ENCODE peak calls at places on chromosomes 5 and 9, in seven cellular contexts. H is NCI-H524; A is T-cell; N is activated T-cell treated with anti-CD3 and anti-CD28 coated beads, Interleukin-2, amount 50 U/mL, for 4 hours; S is Caco-2; V is C1 segment of cervical spinal cord; I is NCI-H2081. C is an unnamed sample.
A peak's percentile ranks its signal among the peaks of the same experiment; 100 is the strongest.

GRCh38 chr9:3648266-3648665 is 122.5 kb upstream of the RFX3 start:
- DNase-seq in H (no peak), A (no peak), N (no peak), S (peak; percentile 9), V (no peak), I (no peak), C (no peak)

GRCh38 chr9:92739346-92740014 is 25.2 kb downstream of the BICD2 start:
- DNase-seq in H (no peak), A (no peak), N (no peak), S (no peak), V (no peak), I (no peak), C (peak; percentile 76)

GRCh38 chr5:137572042-137572695 is 73.0 kb upstream of the SPOCK1 start:
- DNase-seq in H (no peak), A (no peak), N (no peak), S (no peak), V (no peak), I (no peak), C (no peak)

GRCh38 chr5:38615042-38615441 is 58.6 kb upstream of the LIFR start:
- DNase-seq in H (no peak), A (no peak), N (no peak), S (no peak), V (no peak), I (no peak), C (no peak)

GRCh38 chr9:125509476-125509875 is 197.5 kb downstream of the MAPKAP1 start:
- DNase-seq in H (peak; percentile 94), A (no peak), N (no peak), S (no peak), V (no peak), I (no peak), C (no peak)

GRCh38 chr9:127682351-127683136 is 24.2 kb upstream of the CFAP157 start:
- DNase-seq in H (no peak), A (no peak), N (no peak), S (no peak), V (no peak), I (no peak), C (no peak)

GRCh38 chr9:121837113-121838010 is 185.9 kb downstream of the DAB2IP start:
- DNase-seq in H (peak; percentile 81), A (no peak), N (no peak), S (no peak), V (no peak), I (no peak), C (no peak)

GRCh38 chr5:131671994-131672655 is 37.1 kb upstream of the RAPGEF6 start:
- DNase-seq in H (no peak), A (no peak), N (no peak), S (no peak), V (peak; percentile 26), I (no peak), C (peak; percentile 49)

GRCh38 chr5:60687927-60688720 is 11.8 kb downstream of the DEPDC1B start:
- DNase-seq in H (peak; percentile 29), A (no peak), N (no peak), S (peak; percentile 65), V (no peak), I (no peak), C (no peak)

GRCh38 chr5:180070726-180071417 is 687 bp downstream of the RNF130 start:
- DNase-seq in H (peak; percentile 34), A (no peak), N (no peak), S (no peak), V (peak; percentile 67), I (no peak), C (peak; percentile 91)

GRCh38 chr9:87872079-87872624 is 10.5 kb upstream of the SPATA31E1 start:
- DNase-seq in H (peak; percentile 65), A (no peak), N (no peak), S (no peak), V (no peak), I (no peak), C (no peak)

GRCh38 chr9:631596-631995 is 209.9 kb upstream of the DMRT1 start:
- DNase-seq in H (no peak), A (no peak), N (no peak), S (no peak), V (no peak), I (no peak), C (no peak)

GRCh38 chr9:35552376-35552775 is 52.7 kb upstream of the TESK1 start:
- DNase-seq in H (no peak), A (no peak), N (no peak), S (no peak), V (no peak), I (no peak), C (no peak)

GRCh38 chr9:71648453-71648852 is 119.9 kb downstream of the CEMIP2 start:
- DNase-seq in H (no peak), A (no peak), N (no peak), S (no peak), V (no peak), I (no peak), C (no peak)

GRCh38 chr9:96376926-96377874 is 6.3 kb downstream of the SLC35D2 start:
- DNase-seq in H (peak; percentile 55), A (no peak), N (no peak), S (peak; percentile 44), V (no peak), I (no peak), C (no peak)

GRCh38 chr5:178241259-178241658 is 8.7 kb upstream of the PHYKPL start:
- DNase-seq in H (no peak), A (no peak), N (no peak), S (no peak), V (peak; percentile 31), I (no peak), C (no peak)

GRCh38 chr5:178347956-178348355 is 115.4 kb upstream of the PHYKPL start:
- DNase-seq in H (no peak), A (no peak), N (no peak), S (no peak), V (no peak), I (no peak), C (no peak)

GRCh38 chr9:83239787-83240186 is 176.8 kb upstream of the RASEF start:
- DNase-seq in H (no peak), A (no peak), N (no peak), S (no peak), V (no peak), I (no peak), C (no peak)

GRCh38 chr5:40991981-40992559 is 79.1 kb downstream of the MROH2B start:
- DNase-seq in H (no peak), A (no peak), N (no peak), S (no peak), V (no peak), I (no peak), C (no peak)

C was measured in lower leg skin.